ENCODE peak calls at places on chromosome 21, in eight cellular contexts. D is stomach, K is heart left ventricle, O is Peyer's patch, T is astrocyte, E is OCI-LY7, I is MM.1S, J is DND-41. X is an unnamed sample.

GRCh38 chr21:24123785-24124184 is 1483.5 kb downstream of the MRPL39 start:
- DNase-seq in T (no peak), O (no peak), I (no peak), K (no peak), J (no peak), E (no peak), D (no peak), X (no peak)

GRCh38 chr21:16644690-16645089 is 868.2 kb upstream of the CXADR start:
- DNase-seq in E (no peak), T (peak; percentile 37), J (no peak), D (no peak), I (no peak), O (no peak), K (no peak), X (no peak)

GRCh38 chr21:16388911-16389515 is 659.2 kb downstream of the USP25 start:
- DNase-seq in J (no peak), I (no peak), D (no peak), O (no peak), K (no peak), T (no peak), E (no peak), X (no peak)

GRCh38 chr21:42622284-42622683 is 31.1 kb upstream of the PDE9A start:
- DNase-seq in I (no peak), E (no peak), T (no peak), J (no peak), O (no peak), K (no peak), D (no peak), X (no peak)

GRCh38 chr21:36747114-36747814 is 48.3 kb downstream of the SIM2 start:
- DNase-seq in E (no peak), K (no peak), O (no peak), I (no peak), D (no peak), J (no peak), T (no peak), X (no peak)

GRCh38 chr21:14959343-14959742 is 105.5 kb downstream of the NRIP1 start:
- DNase-seq in T (peak; percentile 29), J (no peak), D (no peak), E (no peak), I (no peak), O (no peak), K (no peak), X (no peak)

GRCh38 chr21:26587621-26588260 is 14.7 kb upstream of the CYYR1 start:
- DNase-seq in T (peak; percentile 57), D (no peak), J (no peak), E (no peak), K (no peak), O (no peak), I (no peak), X (no peak)

GRCh38 chr21:44969965-44970755 is 30.3 kb downstream of the SLX9 start:
- DNase-seq in D (no peak), T (peak; percentile 37), J (no peak), E (no peak), I (no peak), K (no peak), O (no peak), X (no peak)

GRCh38 chr21:42112857-42113256 is 41.7 kb downstream of the UMODL1 start:
- DNase-seq in D (no peak), K (no peak), O (no peak), E (no peak), I (no peak), J (no peak), T (peak; percentile 23), X (no peak)

GRCh38 chr21:25772680-25773079 is 37.9 kb downstream of the GABPA start:
- DNase-seq in D (no peak), K (no peak), J (no peak), I (no peak), O (no peak), T (no peak), E (no peak), X (no peak)

GRCh38 chr21:41186763-41187536 is 19.0 kb downstream of the BACE2 start:
- DNase-seq in O (no peak), K (no peak), T (no peak), E (no peak), I (no peak), D (no peak), J (no peak), X (no peak)

GRCh38 chr21:15732290-15732995 is 2.7 kb downstream of the USP25 start:
- DNase-seq in K (no peak), E (peak; percentile 76), T (no peak), J (peak; percentile 18), O (no peak), D (no peak), I (peak; percentile 90), X (no peak)

GRCh38 chr21:43020177-43020576 is 45.8 kb downstream of the PKNOX1 start:
- DNase-seq in D (no peak), I (no peak), E (no peak), J (no peak), T (no peak), K (no peak), O (no peak), X (no peak)

GRCh38 chr21:42340187-42340586 is 10.6 kb downstream of the TFF2 start:
- DNase-seq in D (no peak), I (no peak), K (no peak), T (no peak), O (no peak), J (no peak), E (no peak), X (no peak)

GRCh38 chr21:16419188-16419874 is 689.5 kb downstream of the USP25 start:
- DNase-seq in J (no peak), E (no peak), D (peak; percentile 81), I (no peak), O (no peak), T (peak; percentile 98), K (peak; percentile 87), X (peak; percentile 87)

GRCh38 chr21:45494851-45495680 is 47.2 kb downstream of the SLC19A1 start:
- DNase-seq in I (no peak), J (no peak), T (no peak), O (no peak), E (no peak), D (no peak), K (no peak), X (no peak)

GRCh38 chr21:41831453-41831831 is 47.7 kb downstream of the PRDM15 start:
- DNase-seq in O (no peak), D (no peak), I (no peak), K (no peak), T (no peak), E (no peak), J (no peak), X (no peak)

GRCh38 chr21:25710550-25710949 is 24.2 kb downstream of the ATP5PF start:
- DNase-seq in I (no peak), J (no peak), T (no peak), K (no peak), E (no peak), D (no peak), O (no peak), X (no peak)

GRCh38 chr21:42319851-42320602 is 4.8 kb upstream of the TFF3 start:
- DNase-seq in T (no peak), K (no peak), D (no peak), E (peak; percentile 27), O (no peak), J (no peak), I (no peak), X (no peak)

GRCh38 chr21:45317401-45318145 is 29.9 kb upstream of the POFUT2 start:
- DNase-seq in I (no peak), K (no peak), D (no peak), E (no peak), T (peak; percentile 86), J (no peak), O (no peak), X (no peak)

GRCh38 chr21:38295997-38296764 is 39.4 kb downstream of the KCNJ15 start:
- DNase-seq in D (no peak), E (no peak), K (peak; percentile 12), J (no peak), T (no peak), O (no peak), I (no peak), X (no peak)
- H3K4me1 ChIP-seq in D (peaks cover 20% of the 10 kb centered on the region), E (no peaks in the 10 kb centered on the region), K (peaks cover 25% of the 10 kb centered on the region), J (no peaks in the 10 kb centered on the region), T (peaks cover 34% of the 10 kb centered on the region), O (no peaks in the 10 kb centered on the region), I (peaks cover 4% of the 10 kb centered on the region), X (no peaks in the 10 kb centered on the region)

DNA sequence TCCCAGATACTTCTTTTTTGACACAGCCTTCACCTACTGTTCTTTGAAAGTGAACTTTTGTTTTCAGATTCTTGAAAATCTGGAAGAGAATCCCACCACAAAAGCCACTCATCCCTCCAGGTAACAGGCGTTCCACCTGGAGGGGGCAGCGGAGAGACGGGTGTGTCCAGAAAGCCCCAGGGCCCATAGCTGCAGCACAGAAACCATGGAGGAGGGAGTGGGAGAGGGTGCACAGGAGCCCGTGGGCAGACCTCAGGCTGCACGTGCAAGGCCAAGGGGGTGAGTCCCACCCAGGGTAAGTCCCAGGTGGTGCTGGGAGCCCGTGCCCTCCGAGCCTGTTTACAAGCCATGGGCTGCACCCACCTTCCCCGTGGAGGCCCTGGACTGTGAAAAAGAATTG is 86.5 kb downstream of the PSMG1 start:
- DNase-seq in I (no peak), O (no peak), T (no peak), J (no peak), K (no peak), E (peak; percentile 5), D (no peak), X (no peak)
- TF ChIP-seq CTCF in I (no peak), O (no peak), T (no peak), J (peak; percentile 36), K (no peak), E (peak; percentile 50), D (no peak), X (peak; percentile 14)

GRCh38 chr21:35705237-35705887 is 355.0 kb downstream of the SETD4 start:
- DNase-seq in O (no peak), I (no peak), J (no peak), T (no peak), K (no peak), D (no peak), E (no peak), X (no peak)

GRCh38 chr21:35705888-35706287 is 354.4 kb downstream of the SETD4 start:
- DNase-seq in E (no peak), J (no peak), O (no peak), I (no peak), T (no peak), K (no peak), D (no peak), X (no peak)

GRCh38 chr21:35699360-35699759 is 361.0 kb downstream of the SETD4 start:
- DNase-seq in D (no peak), J (no peak), E (no peak), I (no peak), O (no peak), T (no peak), K (no peak), X (no peak)

DNA sequence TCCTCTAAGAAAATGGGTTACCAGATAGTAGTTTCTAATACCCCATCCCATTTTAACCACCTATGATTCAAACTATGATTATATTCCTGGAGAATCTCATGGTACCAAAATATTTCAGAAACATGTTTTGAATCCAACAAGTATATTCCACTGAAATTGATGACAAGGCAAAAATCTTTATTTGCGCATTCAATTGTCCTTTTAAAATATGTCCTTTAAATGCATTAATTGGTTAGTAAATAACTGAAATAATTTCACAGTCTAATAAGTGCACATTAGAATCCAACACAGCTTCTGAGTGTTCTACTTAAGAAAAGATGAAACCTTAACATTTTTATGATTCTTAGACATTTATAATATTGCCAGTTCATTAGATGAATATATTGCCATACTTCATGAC is 356.6 kb downstream of the SETD4 start:
- DNase-seq in T (no peak), O (no peak), I (no peak), D (no peak), K (no peak), J (no peak), E (no peak), X (no peak)
- H3K4me1 ChIP-seq in T (no peaks in the 10 kb centered on the region), O (no peaks in the 10 kb centered on the region), I (no peaks in the 10 kb centered on the region), D (no peaks in the 10 kb centered on the region), K (no peaks in the 10 kb centered on the region), J (peaks cover 2% of the 10 kb centered on the region), E (no peaks in the 10 kb centered on the region), X (no peaks in the 10 kb centered on the region)

GRCh38 chr21:32499249-32500055 is 85.9 kb downstream of the TCP10L start:
- DNase-seq in I (no peak), J (no peak), D (no peak), K (peak; percentile 60), E (no peak), T (peak; percentile 73), O (no peak), X (no peak)
- TF ChIP-seq CTCF in I (no peak), J (no peak), D (no peak), K (peak; percentile 8), E (no peak), T (no peak), O (no peak), X (no peak)